ENCODE peak calls at places on chromosome 3, in nine cellular contexts. Y is colonic mucosa; A is GM23338; O is tibial nerve; U is neural progenitor cell; G is effector memory CD4-positive, alpha-beta T cell; D is right atrium auricular region; T is ovary; Z is thyroid gland. H is an unnamed sample. For H3K4me1, the result is how much of the 10 kb centered on the place peaks cover.

GRCh38 chr3:141485578-141486415 is 1.0 kb upstream of the RASA2 start:
- DNase-seq in Y (peak), A (peak), O (no peak), U (peak), G (no peak), D (no peak), T (no peak), Z (no peak), H (peak)

GRCh38 chr3:128415110-128415772 is 51.4 kb downstream of the DNAJB8 start:
- DNase-seq in Y (no peak), A (no peak), O (no peak), U (no peak), G (no peak), D (no peak), T (no peak), Z (no peak), H (no peak)

GRCh38 chr3:45679805-45680204 is 9.4 kb upstream of the SACM1L start:
- DNase-seq in Y (no peak), A (peak), O (no peak), U (no peak), G (no peak), D (no peak), T (no peak), Z (peak), H (no peak)

GRCh38 chr3:97958396-97958795 is 13.8 kb downstream of the RIOX2 start:
- DNase-seq in Y (no peak), A (no peak), O (no peak), U (no peak), G (no peak), D (no peak), T (no peak), Z (peak), H (no peak)

GRCh38 chr3:61683409-61684261 is 122.3 kb downstream of the PTPRG start:
- DNase-seq in Y (no peak), A (no peak), O (peak), U (no peak), G (no peak), D (no peak), T (no peak), Z (peak), H (no peak)

GRCh38 chr3:8741581-8742355 is 8.2 kb downstream of the CAV3 start:
- DNase-seq in Y (no peak), A (peak), O (no peak), U (peak), G (no peak), D (no peak), T (peak), Z (no peak), H (peak)

GRCh38 chr3:160665784-160666526 is 11.0 kb upstream of the ARL14 start:
- DNase-seq in Y (peak), A (no peak), O (no peak), U (peak), G (no peak), D (no peak), T (no peak), Z (no peak), H (no peak)

GRCh38 chr3:143975549-143976152 is 4.0 kb downstream of the DIPK2A start:
- DNase-seq in Y (no peak), A (peak), O (peak), U (peak), G (no peak), D (no peak), T (no peak), Z (no peak), H (peak)

GRCh38 chr3:78258798-78259197 is 1218.9 kb downstream of the ROBO2 start:
- DNase-seq in Y (no peak), A (no peak), O (no peak), U (no peak), G (no peak), D (no peak), T (no peak), Z (no peak), H (no peak)

GRCh38 chr3:38528457-38528856 is 32.3 kb downstream of the EXOG start:
- DNase-seq in Y (no peak), A (peak), O (no peak), U (peak), G (no peak), D (no peak), T (no peak), Z (no peak), H (no peak)

GRCh38 chr3:39250116-39250747 is 29.6 kb downstream of the CX3CR1 start:
- DNase-seq in Y (no peak), A (no peak), O (no peak), U (no peak), G (no peak), D (no peak), T (no peak), Z (no peak), H (no peak)

GRCh38 chr3:156594229-156594683 is 39.3 kb upstream of the SSR3 start:
- DNase-seq in Y (no peak), A (no peak), O (no peak), U (no peak), G (no peak), D (no peak), T (no peak), Z (no peak), H (no peak)

DNA sequence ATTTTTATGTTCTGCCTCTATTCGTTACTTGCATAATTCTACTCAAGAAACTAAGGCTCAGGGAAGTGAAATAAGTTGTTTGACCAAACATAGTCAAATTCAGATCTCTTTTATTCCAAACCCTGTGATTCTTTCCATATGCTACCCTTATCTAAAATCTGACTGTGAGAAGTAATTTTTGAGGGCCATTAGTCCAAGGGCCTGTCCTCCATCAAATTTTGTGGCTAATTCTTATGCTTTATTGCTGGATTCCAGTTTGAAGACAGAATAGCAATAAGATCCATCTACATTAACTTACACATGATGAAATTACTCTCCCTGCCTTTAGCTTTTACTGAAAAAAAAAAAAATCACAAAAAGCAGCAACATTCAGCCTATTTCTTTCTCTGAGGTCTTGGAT is 74.0 kb downstream of the ZIC1 start:
- DNase-seq in Y (no peak), A (no peak), O (no peak), U (no peak), G (no peak), D (no peak), T (no peak), Z (no peak), H (no peak)
- H3K4me1 ChIP-seq in Y (under half), A (under half), O (under half), U (under half), G (under half), D (under half), T (under half), Z (under half), H (under half)

GRCh38 chr3:194640829-194641228 is 7.6 kb upstream of the TMEM44 start:
- DNase-seq in Y (no peak), A (peak), O (no peak), U (peak), G (no peak), D (no peak), T (no peak), Z (no peak), H (no peak)
- H3K27ac ChIP-seq in Y (no peak), A (no peak), O (no peak), U (no peak), G (no peak), D (peak), T (no peak), Z (no peak), H (no peak)

GRCh38 chr3:197500812-197501211 is 55.0 kb downstream of the BDH1 start:
- DNase-seq in Y (no peak), A (no peak), O (no peak), U (no peak), G (no peak), D (no peak), T (no peak), Z (no peak), H (no peak)

GRCh38 chr3:197501496-197501878 is 54.3 kb downstream of the BDH1 start:
- DNase-seq in Y (peak), A (peak), O (no peak), U (no peak), G (no peak), D (no peak), T (no peak), Z (no peak), H (no peak)

GRCh38 chr3:197498499-197499241 is 57.1 kb downstream of the BDH1 start:
- DNase-seq in Y (no peak), A (no peak), O (no peak), U (no peak), G (no peak), D (no peak), T (no peak), Z (no peak), H (no peak)

GRCh38 chr3:197501879-197502620 is 53.7 kb downstream of the BDH1 start:
- DNase-seq in Y (peak), A (peak), O (no peak), U (peak), G (no peak), D (no peak), T (no peak), Z (peak), H (peak)

GRCh38 chr3:197499427-197499826 is 56.3 kb downstream of the BDH1 start:
- DNase-seq in Y (peak), A (no peak), O (no peak), U (no peak), G (no peak), D (no peak), T (no peak), Z (no peak), H (no peak)
- H3K4me1 ChIP-seq in Y (under half), A (under half), O (under half), U (under half), G (under half), D (under half), T (under half), Z (under half), H (under half)

GRCh38 chr3:16286161-16286560 is 21.1 kb downstream of the OXNAD1 start:
- DNase-seq in Y (no peak), A (no peak), O (no peak), U (no peak), G (peak), D (no peak), T (no peak), Z (no peak), H (no peak)
- H3K27ac ChIP-seq in Y (peak), A (no peak), O (no peak), U (no peak), G (peak), D (peak), T (no peak), Z (no peak), H (no peak)